ENCODE peak calls at places on chromosomes 5 and 9, in eight cellular contexts. K is spleen, W is HFFc6, U is AG04450, L is mesothelial cell of epicardium, N is PC-3, X is Calu3, P is type B pancreatic cell. S is an unnamed sample.
A peak's percentile ranks its signal among the peaks of the same experiment; 100 is the strongest.

GRCh38 chr5:126589536-126590297 is 5.3 kb downstream of the ALDH7A1 start:
- DNase-seq in K (no peak), W (no peak), U (no peak), L (no peak), N (no peak), X (no peak), P (peak; percentile 20), S (no peak)

GRCh38 chr9:3441197-3441816 is 84.5 kb downstream of the RFX3 start:
- DNase-seq in K (no peak), W (peak; percentile 67), U (peak; percentile 37), L (no peak), N (peak; percentile 63), X (peak; percentile 27), P (no peak), S (peak; percentile 68)

GRCh38 chr9:107520186-107520585 is 30.6 kb upstream of the KLF4 start:
- DNase-seq in K (no peak), W (no peak), U (no peak), L (no peak), N (no peak), X (no peak), P (no peak), S (no peak)

GRCh38 chr5:38426986-38427950 is 129.2 kb downstream of the LIFR start:
- DNase-seq in K (no peak), W (no peak), U (no peak), L (no peak), N (peak; percentile 21), X (no peak), P (no peak), S (peak; percentile 65)

GRCh38 chr9:114421147-114421546 is 33.4 kb upstream of the AKNA start:
- DNase-seq in K (peak; percentile 35), W (no peak), U (no peak), L (no peak), N (no peak), X (no peak), P (no peak), S (no peak)

GRCh38 chr5:148805323-148806290 is 20.8 kb upstream of the ADRB2 start:
- DNase-seq in K (peak; percentile 74), W (no peak), U (no peak), L (no peak), N (peak; percentile 78), X (no peak), P (no peak), S (peak; percentile 57)

GRCh38 chr5:15373151-15373550 is 126.8 kb upstream of the FBXL7 start:
- DNase-seq in K (no peak), W (no peak), U (no peak), L (no peak), N (no peak), X (no peak), P (no peak), S (no peak)

GRCh38 chr5:16178745-16179372 is 732 bp downstream of the MARCHF11 start:
- DNase-seq in K (peak; percentile 71), W (no peak), U (no peak), L (peak; percentile 84), N (peak; percentile 50), X (no peak), P (peak; percentile 92), S (peak; percentile 49)

GRCh38 chr5:142360607-142361120 is 35.8 kb upstream of the SPRY4 start:
- DNase-seq in K (no peak), W (peak; percentile 68), U (no peak), L (no peak), N (peak; percentile 75), X (peak; percentile 88), P (no peak), S (peak; percentile 61)

GRCh38 chr9:27534131-27534530 is 4.5 kb upstream of the MOB3B start:
- DNase-seq in K (no peak), W (no peak), U (no peak), L (no peak), N (no peak), X (no peak), P (no peak), S (no peak)

GRCh38 chr9:97773723-97774122 is 76.6 kb upstream of the XPA start:
- DNase-seq in K (no peak), W (peak; percentile 51), U (no peak), L (no peak), N (peak; percentile 69), X (peak; percentile 38), P (no peak), S (peak; percentile 81)

GRCh38 chr5:60851681-60852080 is 7.6 kb upstream of the ELOVL7 start:
- DNase-seq in K (no peak), W (no peak), U (no peak), L (no peak), N (no peak), X (no peak), P (no peak), S (no peak)

GRCh38 chr5:40220260-40220659 is 459.5 kb upstream of the PTGER4 start:
- DNase-seq in K (no peak), W (no peak), U (no peak), L (no peak), N (no peak), X (no peak), P (no peak), S (no peak)

GRCh38 chr5:138632900-138633489 is 57.8 kb upstream of the HSPA9 start:
- DNase-seq in K (peak; percentile 81), W (peak; percentile 43), U (peak; percentile 39), L (no peak), N (peak; percentile 34), X (peak; percentile 61), P (no peak), S (peak; percentile 95)

GRCh38 chr5:6427689-6428088 is 21.0 kb upstream of the UBE2QL1 start:
- DNase-seq in K (no peak), W (no peak), U (no peak), L (no peak), N (peak; percentile 97), X (no peak), P (no peak), S (no peak)

GRCh38 chr5:43967165-43967564 is 364.2 kb downstream of the NNT start:
- DNase-seq in K (no peak), W (no peak), U (no peak), L (no peak), N (no peak), X (no peak), P (no peak), S (no peak)

GRCh38 chr9:109459423-109459822 is 38.7 kb downstream of the PTPN3 start:
- DNase-seq in K (no peak), W (no peak), U (no peak), L (no peak), N (no peak), X (no peak), P (no peak), S (no peak)

GRCh38 chr9:128575469-128575868 is 23.1 kb downstream of the SPTAN1 start:
- DNase-seq in K (no peak), W (no peak), U (no peak), L (no peak), N (no peak), X (no peak), P (no peak), S (no peak)

GRCh38 chr9:99112750-99113417 is 8.0 kb downstream of the TGFBR1 start:
- DNase-seq in K (no peak), W (no peak), U (no peak), L (no peak), N (no peak), X (no peak), P (no peak), S (no peak)

GRCh38 chr5:39716532-39716971 is 291.8 kb upstream of the DAB2 start:
- DNase-seq in K (no peak), W (peak; percentile 29), U (no peak), L (no peak), N (peak; percentile 90), X (peak; percentile 58), P (no peak), S (peak; percentile 75)

GRCh38 chr9:14096182-14096922 is 217.6 kb downstream of the NFIB start:
- DNase-seq in K (no peak), W (no peak), U (no peak), L (no peak), N (no peak), X (peak; percentile 48), P (no peak), S (peak; percentile 72)

GRCh38 chr9:98182069-98182820 is 10.2 kb downstream of the CORO2A start:
- DNase-seq in K (no peak), W (no peak), U (no peak), L (no peak), N (no peak), X (no peak), P (no peak), S (no peak)

GRCh38 chr5:140090251-140090650 is 23.7 kb upstream of the PURA start:
- DNase-seq in K (no peak), W (no peak), U (no peak), L (no peak), N (no peak), X (no peak), P (no peak), S (no peak)

GRCh38 chr5:1930880-1931589 is 48.3 kb upstream of the IRX4 start:
- DNase-seq in K (peak; percentile 67), W (no peak), U (no peak), L (no peak), N (no peak), X (no peak), P (no peak), S (peak; percentile 52)

GRCh38 chr9:127004946-127005769 is 90.6 kb downstream of the RALGPS1 start:
- DNase-seq in K (no peak), W (no peak), U (no peak), L (no peak), N (peak; percentile 3), X (no peak), P (no peak), S (peak; percentile 11)

GRCh38 chr5:41338276-41338675 is 124.9 kb upstream of the C6 start:
- DNase-seq in K (no peak), W (no peak), U (no peak), L (no peak), N (no peak), X (no peak), P (no peak), S (no peak)
- TF ChIP-seq CTCF in K (no peak), W (no peak), U (peak; percentile 6), L (no peak), N (peak; percentile 40), X (no peak), P (no peak), S (no peak)

GRCh38 chr9:38017149-38017884 is 51.7 kb downstream of the SHB start:
- DNase-seq in K (no peak), W (peak; percentile 63), U (no peak), L (no peak), N (peak; percentile 60), X (peak; percentile 63), P (no peak), S (peak; percentile 54)
- TF ChIP-seq CTCF in K (peak; percentile 21), W (peak; percentile 69), U (no peak), L (no peak), N (peak; percentile 55), X (no peak), P (peak; percentile 64), S (no peak)

GRCh38 chr9:133429641-133430161 is 7.5 kb downstream of the ADAMTS13 start:
- DNase-seq in K (peak; percentile 82), W (no peak), U (no peak), L (peak; percentile 50), N (no peak), X (no peak), P (no peak), S (no peak)
- TF ChIP-seq CTCF in K (peak; percentile 35), W (peak; percentile 45), U (peak; percentile 40), L (peak; percentile 25), N (peak; percentile 13), X (no peak), P (peak; percentile 68), S (no peak)

DNA sequence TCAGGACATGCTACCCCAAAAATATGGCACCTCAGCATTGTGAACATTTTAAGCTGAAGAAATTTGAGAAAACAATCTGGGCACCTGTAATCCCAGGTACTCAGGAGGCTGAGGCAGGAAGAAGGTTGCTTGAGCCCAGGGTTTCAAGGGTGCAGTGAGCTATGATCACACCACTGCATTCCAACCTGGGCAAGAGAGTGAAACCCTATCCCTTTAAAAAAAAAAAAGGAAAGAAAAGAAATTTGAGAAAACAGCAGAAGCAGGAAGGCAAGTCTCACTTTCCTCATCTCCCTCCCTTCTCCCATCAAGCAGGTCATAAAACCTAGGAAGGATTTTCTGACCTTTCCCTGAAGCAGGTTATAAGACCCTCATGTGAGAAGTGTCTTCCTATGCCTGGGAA is 23.6 kb downstream of the TPD52L3 start:
- DNase-seq in K (no peak), W (no peak), U (no peak), L (no peak), N (no peak), X (no peak), P (no peak), S (no peak)
- TF ChIP-seq CTCF in K (no peak), W (no peak), U (no peak), L (no peak), N (no peak), X (no peak), P (no peak), S (no peak)

S was measured in MCF 10A.